ENCODE peak calls at places on chromosome 11, in six cellular contexts. Y, O, M, G, K and E are unnamed samples.
A peak's percentile ranks its signal among the peaks of the same experiment; 100 is the strongest.

GRCh38 chr11:26839911-26840705 is 118.2 kb upstream of the SLC5A12 start:
- DNase-seq in Y (no peak), M (no peak), K (no peak), O (no peak), G (no peak), E (no peak)

GRCh38 chr11:126337121-126337471 is 18.4 kb upstream of the ST3GAL4 start:
- DNase-seq in M (no peak), Y (no peak), O (no peak), G (no peak), K (no peak), E (no peak)

GRCh38 chr11:134645576-134645975 is 233.5 kb upstream of the B3GAT1 start:
- DNase-seq in Y (no peak), O (no peak), M (no peak), K (no peak), G (no peak), E (no peak)

GRCh38 chr11:125378596-125378995 is 117.5 kb downstream of the FEZ1 start:
- DNase-seq in Y (no peak), G (no peak), O (no peak), M (no peak), K (no peak), E (no peak)

GRCh38 chr11:46721286-46721685 is 2.3 kb downstream of the F2 start:
- DNase-seq in O (no peak), Y (no peak), K (no peak), M (no peak), G (no peak), E (no peak)

GRCh38 chr11:102421262-102421661 is 31.3 kb downstream of the TMEM123 start:
- DNase-seq in M (no peak), Y (no peak), G (no peak), O (no peak), K (no peak), E (no peak)

GRCh38 chr11:1055109-1055703 is 18.7 kb upstream of the MUC6 start:
- DNase-seq in M (no peak), G (no peak), O (no peak), K (no peak), Y (no peak), E (no peak)

GRCh38 chr11:22558638-22559037 is 67.0 kb downstream of the FANCF start:
- DNase-seq in O (peak; percentile 6), Y (no peak), M (no peak), G (no peak), K (no peak), E (no peak)

GRCh38 chr11:13826505-13827278 is 135.8 kb upstream of the SPON1 start:
- DNase-seq in O (peak; percentile 46), G (no peak), M (no peak), Y (no peak), K (no peak), E (no peak)

GRCh38 chr11:107043242-107043991 is 25.1 kb upstream of the GUCY1A2 start:
- DNase-seq in M (no peak), G (peak; percentile 65), O (peak; percentile 98), K (no peak), Y (no peak), E (no peak)

GRCh38 chr11:16321148-16321547 is 35.2 kb downstream of the SOX6 start:
- DNase-seq in M (no peak), O (no peak), Y (no peak), K (no peak), G (no peak), E (no peak)

GRCh38 chr11:57493507-57494503 is 21.7 kb downstream of the SLC43A1 start:
- DNase-seq in O (no peak), K (peak; percentile 58), M (no peak), G (no peak), Y (peak; percentile 62), E (peak; percentile 72)

GRCh38 chr11:767238-767637 is 10.0 kb downstream of the GATD1 start:
- DNase-seq in M (no peak), G (no peak), O (no peak), K (no peak), Y (no peak), E (no peak)

GRCh38 chr11:120774591-120775386 is 249.1 kb upstream of the TBCEL start:
- DNase-seq in G (no peak), O (no peak), M (no peak), Y (no peak), K (no peak), E (no peak)

GRCh38 chr11:113871331-113871730 is 4.0 kb downstream of the USP28 start:
- DNase-seq in O (no peak), M (no peak), G (no peak), K (no peak), Y (no peak), E (no peak)